ENCODE peak calls at places on chromosomes 4 and X, in nine cellular contexts. One of them, this sample, is unnamed.

GRCh38 chr4:182179105-182179504 is 64.1 kb upstream of the TENM3 start:
- DNase-seq in NB4: no peak
- DNase-seq in pulmonary artery endothelial cell: no peak
- DNase-seq in neural crest cell: no peak
- DNase-seq in foreskin keratinocyte: no peak
- DNase-seq in mesothelial cell of epicardium: no peak
- DNase-seq in T follicular helper cell: no peak
- DNase-seq in fibroblast of the aortic adventitia: peak
- DNase-seq in stimulated activated CD4-positive, alpha-beta T cell treated with anti-CD3 and anti-CD28 coated beads, Interleukin-4, amount 100 ng/mL, for 24 hours: no peak
- DNase-seq in this sample: no peak

GRCh38 chr4:74751247-74751646 is 43.1 kb downstream of the BTC start:
- DNase-seq in NB4: no peak
- DNase-seq in pulmonary artery endothelial cell: no peak
- DNase-seq in neural crest cell: no peak
- DNase-seq in foreskin keratinocyte: no peak
- DNase-seq in mesothelial cell of epicardium: no peak
- DNase-seq in T follicular helper cell: no peak
- DNase-seq in fibroblast of the aortic adventitia: no peak
- DNase-seq in stimulated activated CD4-positive, alpha-beta T cell treated with anti-CD3 and anti-CD28 coated beads, Interleukin-4, amount 100 ng/mL, for 24 hours: no peak
- DNase-seq in this sample: no peak

GRCh38 chr4:60962286-60962685 is 237.8 kb upstream of the ADGRL3 start:
- DNase-seq in NB4: peak
- DNase-seq in pulmonary artery endothelial cell: no peak
- DNase-seq in neural crest cell: no peak
- DNase-seq in foreskin keratinocyte: no peak
- DNase-seq in mesothelial cell of epicardium: no peak
- DNase-seq in T follicular helper cell: no peak
- DNase-seq in fibroblast of the aortic adventitia: no peak
- DNase-seq in stimulated activated CD4-positive, alpha-beta T cell treated with anti-CD3 and anti-CD28 coated beads, Interleukin-4, amount 100 ng/mL, for 24 hours: no peak
- DNase-seq in this sample: no peak

GRCh38 chr4:74764119-74764518 is 30.2 kb downstream of the BTC start:
- DNase-seq in NB4: no peak
- DNase-seq in pulmonary artery endothelial cell: no peak
- DNase-seq in neural crest cell: no peak
- DNase-seq in foreskin keratinocyte: no peak
- DNase-seq in mesothelial cell of epicardium: no peak
- DNase-seq in T follicular helper cell: no peak
- DNase-seq in fibroblast of the aortic adventitia: no peak
- DNase-seq in stimulated activated CD4-positive, alpha-beta T cell treated with anti-CD3 and anti-CD28 coated beads, Interleukin-4, amount 100 ng/mL, for 24 hours: no peak
- DNase-seq in this sample: no peak

GRCh38 chrX:56745019-56745418 is 16.0 kb downstream of the NBDY start:
- DNase-seq in NB4: peak
- DNase-seq in pulmonary artery endothelial cell: no peak
- DNase-seq in neural crest cell: no peak
- DNase-seq in foreskin keratinocyte: peak
- DNase-seq in mesothelial cell of epicardium: no peak
- DNase-seq in T follicular helper cell: no peak
- DNase-seq in fibroblast of the aortic adventitia: peak
- DNase-seq in stimulated activated CD4-positive, alpha-beta T cell treated with anti-CD3 and anti-CD28 coated beads, Interleukin-4, amount 100 ng/mL, for 24 hours: no peak
- DNase-seq in this sample: no peak

GRCh38 chr4:52250124-52250523 is 199.0 kb downstream of the SPATA18 start:
- DNase-seq in NB4: peak
- DNase-seq in pulmonary artery endothelial cell: no peak
- DNase-seq in neural crest cell: no peak
- DNase-seq in foreskin keratinocyte: no peak
- DNase-seq in mesothelial cell of epicardium: no peak
- DNase-seq in T follicular helper cell: no peak
- DNase-seq in fibroblast of the aortic adventitia: peak
- DNase-seq in stimulated activated CD4-positive, alpha-beta T cell treated with anti-CD3 and anti-CD28 coated beads, Interleukin-4, amount 100 ng/mL, for 24 hours: no peak
- DNase-seq in this sample: no peak

GRCh38 chr4:81621490-81621889 is 149.8 kb upstream of the RASGEF1B start:
- DNase-seq in NB4: no peak
- DNase-seq in pulmonary artery endothelial cell: no peak
- DNase-seq in neural crest cell: no peak
- DNase-seq in foreskin keratinocyte: no peak
- DNase-seq in mesothelial cell of epicardium: no peak
- DNase-seq in T follicular helper cell: no peak
- DNase-seq in fibroblast of the aortic adventitia: no peak
- DNase-seq in stimulated activated CD4-positive, alpha-beta T cell treated with anti-CD3 and anti-CD28 coated beads, Interleukin-4, amount 100 ng/mL, for 24 hours: no peak
- DNase-seq in this sample: no peak

GRCh38 chrX:138859421-138859820 is 147.9 kb upstream of the FGF13 start:
- DNase-seq in NB4: no peak
- DNase-seq in pulmonary artery endothelial cell: no peak
- DNase-seq in neural crest cell: no peak
- DNase-seq in foreskin keratinocyte: no peak
- DNase-seq in mesothelial cell of epicardium: no peak
- DNase-seq in T follicular helper cell: no peak
- DNase-seq in fibroblast of the aortic adventitia: peak
- DNase-seq in stimulated activated CD4-positive, alpha-beta T cell treated with anti-CD3 and anti-CD28 coated beads, Interleukin-4, amount 100 ng/mL, for 24 hours: no peak
- DNase-seq in this sample: no peak

GRCh38 chrX:148459343-148459742 is 41.1 kb upstream of the AFF2 start:
- DNase-seq in NB4: peak
- DNase-seq in pulmonary artery endothelial cell: no peak
- DNase-seq in neural crest cell: no peak
- DNase-seq in foreskin keratinocyte: no peak
- DNase-seq in mesothelial cell of epicardium: no peak
- DNase-seq in T follicular helper cell: no peak
- DNase-seq in fibroblast of the aortic adventitia: no peak
- DNase-seq in stimulated activated CD4-positive, alpha-beta T cell treated with anti-CD3 and anti-CD28 coated beads, Interleukin-4, amount 100 ng/mL, for 24 hours: no peak
- DNase-seq in this sample: no peak

GRCh38 chr4:10117424-10118354 is 1.1 kb upstream of the WDR1 start:
- DNase-seq in NB4: peak
- DNase-seq in pulmonary artery endothelial cell: no peak
- DNase-seq in neural crest cell: no peak
- DNase-seq in foreskin keratinocyte: no peak
- DNase-seq in mesothelial cell of epicardium: no peak
- DNase-seq in T follicular helper cell: no peak
- DNase-seq in fibroblast of the aortic adventitia: peak
- DNase-seq in stimulated activated CD4-positive, alpha-beta T cell treated with anti-CD3 and anti-CD28 coated beads, Interleukin-4, amount 100 ng/mL, for 24 hours: no peak
- DNase-seq in this sample: peak

GRCh38 chrX:9612146-9612505 is 147.3 kb downstream of the TBL1X start:
- DNase-seq in NB4: no peak
- DNase-seq in pulmonary artery endothelial cell: no peak
- DNase-seq in neural crest cell: no peak
- DNase-seq in foreskin keratinocyte: no peak
- DNase-seq in mesothelial cell of epicardium: no peak
- DNase-seq in T follicular helper cell: no peak
- DNase-seq in fibroblast of the aortic adventitia: no peak
- DNase-seq in stimulated activated CD4-positive, alpha-beta T cell treated with anti-CD3 and anti-CD28 coated beads, Interleukin-4, amount 100 ng/mL, for 24 hours: no peak
- DNase-seq in this sample: no peak

GRCh38 chr4:21512351-21512750 is 436.2 kb downstream of the KCNIP4 start:
- DNase-seq in NB4: peak
- DNase-seq in pulmonary artery endothelial cell: peak
- DNase-seq in neural crest cell: peak
- DNase-seq in foreskin keratinocyte: no peak
- DNase-seq in mesothelial cell of epicardium: no peak
- DNase-seq in T follicular helper cell: no peak
- DNase-seq in fibroblast of the aortic adventitia: peak
- DNase-seq in stimulated activated CD4-positive, alpha-beta T cell treated with anti-CD3 and anti-CD28 coated beads, Interleukin-4, amount 100 ng/mL, for 24 hours: no peak
- DNase-seq in this sample: no peak

GRCh38 chr4:2750719-2751605 is 5.2 kb downstream of the TNIP2 start:
- DNase-seq in NB4: no peak
- DNase-seq in pulmonary artery endothelial cell: no peak
- DNase-seq in neural crest cell: no peak
- DNase-seq in foreskin keratinocyte: no peak
- DNase-seq in mesothelial cell of epicardium: no peak
- DNase-seq in T follicular helper cell: no peak
- DNase-seq in fibroblast of the aortic adventitia: no peak
- DNase-seq in stimulated activated CD4-positive, alpha-beta T cell treated with anti-CD3 and anti-CD28 coated beads, Interleukin-4, amount 100 ng/mL, for 24 hours: no peak
- DNase-seq in this sample: no peak

GRCh38 chr4:20395160-20395773 is 143.6 kb downstream of the SLIT2 start:
- DNase-seq in NB4: peak
- DNase-seq in pulmonary artery endothelial cell: peak
- DNase-seq in neural crest cell: peak
- DNase-seq in foreskin keratinocyte: no peak
- DNase-seq in mesothelial cell of epicardium: no peak
- DNase-seq in T follicular helper cell: peak
- DNase-seq in fibroblast of the aortic adventitia: peak
- DNase-seq in stimulated activated CD4-positive, alpha-beta T cell treated with anti-CD3 and anti-CD28 coated beads, Interleukin-4, amount 100 ng/mL, for 24 hours: peak
- DNase-seq in this sample: no peak

GRCh38 chr4:20019310-20020015 is 232.2 kb upstream of the SLIT2 start:
- DNase-seq in NB4: no peak
- DNase-seq in pulmonary artery endothelial cell: no peak
- DNase-seq in neural crest cell: no peak
- DNase-seq in foreskin keratinocyte: peak
- DNase-seq in mesothelial cell of epicardium: no peak
- DNase-seq in T follicular helper cell: no peak
- DNase-seq in fibroblast of the aortic adventitia: peak
- DNase-seq in stimulated activated CD4-positive, alpha-beta T cell treated with anti-CD3 and anti-CD28 coated beads, Interleukin-4, amount 100 ng/mL, for 24 hours: no peak
- DNase-seq in this sample: no peak

GRCh38 chr4:114654607-114655006 is 56.0 kb downstream of the UGT8 start:
- DNase-seq in NB4: no peak
- DNase-seq in pulmonary artery endothelial cell: no peak
- DNase-seq in neural crest cell: no peak
- DNase-seq in foreskin keratinocyte: no peak
- DNase-seq in mesothelial cell of epicardium: no peak
- DNase-seq in T follicular helper cell: no peak
- DNase-seq in fibroblast of the aortic adventitia: no peak
- DNase-seq in stimulated activated CD4-positive, alpha-beta T cell treated with anti-CD3 and anti-CD28 coated beads, Interleukin-4, amount 100 ng/mL, for 24 hours: no peak
- DNase-seq in this sample: no peak

GRCh38 chrX:38594434-38594833 is 33.1 kb downstream of the TSPAN7 start:
- DNase-seq in NB4: no peak
- DNase-seq in pulmonary artery endothelial cell: no peak
- DNase-seq in neural crest cell: no peak
- DNase-seq in foreskin keratinocyte: no peak
- DNase-seq in mesothelial cell of epicardium: no peak
- DNase-seq in T follicular helper cell: no peak
- DNase-seq in fibroblast of the aortic adventitia: no peak
- DNase-seq in stimulated activated CD4-positive, alpha-beta T cell treated with anti-CD3 and anti-CD28 coated beads, Interleukin-4, amount 100 ng/mL, for 24 hours: no peak
- DNase-seq in this sample: no peak

GRCh38 chr4:153248641-153249198 is 44.5 kb downstream of the TRIM2 start:
- DNase-seq in NB4: no peak
- DNase-seq in pulmonary artery endothelial cell: no peak
- DNase-seq in neural crest cell: no peak
- DNase-seq in foreskin keratinocyte: no peak
- DNase-seq in mesothelial cell of epicardium: no peak
- DNase-seq in T follicular helper cell: no peak
- DNase-seq in fibroblast of the aortic adventitia: no peak
- DNase-seq in stimulated activated CD4-positive, alpha-beta T cell treated with anti-CD3 and anti-CD28 coated beads, Interleukin-4, amount 100 ng/mL, for 24 hours: no peak
- DNase-seq in this sample: no peak

GRCh38 chr4:42271096-42271495 is 118.6 kb upstream of the BEND4 start:
- DNase-seq in NB4: no peak
- DNase-seq in pulmonary artery endothelial cell: no peak
- DNase-seq in neural crest cell: no peak
- DNase-seq in foreskin keratinocyte: no peak
- DNase-seq in mesothelial cell of epicardium: no peak
- DNase-seq in T follicular helper cell: no peak
- DNase-seq in fibroblast of the aortic adventitia: no peak
- DNase-seq in stimulated activated CD4-positive, alpha-beta T cell treated with anti-CD3 and anti-CD28 coated beads, Interleukin-4, amount 100 ng/mL, for 24 hours: no peak
- DNase-seq in this sample: no peak

GRCh38 chrX:39728025-39728424 is 369.7 kb downstream of the BCOR start:
- DNase-seq in NB4: no peak
- DNase-seq in pulmonary artery endothelial cell: no peak
- DNase-seq in neural crest cell: no peak
- DNase-seq in foreskin keratinocyte: no peak
- DNase-seq in mesothelial cell of epicardium: no peak
- DNase-seq in T follicular helper cell: no peak
- DNase-seq in fibroblast of the aortic adventitia: peak
- DNase-seq in stimulated activated CD4-positive, alpha-beta T cell treated with anti-CD3 and anti-CD28 coated beads, Interleukin-4, amount 100 ng/mL, for 24 hours: no peak
- DNase-seq in this sample: no peak

GRCh38 chr4:1177274-1178141 is 5.1 kb upstream of the SPON2 start:
- DNase-seq in NB4: peak
- DNase-seq in pulmonary artery endothelial cell: no peak
- DNase-seq in neural crest cell: no peak
- DNase-seq in foreskin keratinocyte: peak
- DNase-seq in mesothelial cell of epicardium: no peak
- DNase-seq in T follicular helper cell: no peak
- DNase-seq in fibroblast of the aortic adventitia: no peak
- DNase-seq in stimulated activated CD4-positive, alpha-beta T cell treated with anti-CD3 and anti-CD28 coated beads, Interleukin-4, amount 100 ng/mL, for 24 hours: no peak
- DNase-seq in this sample: peak

GRCh38 chrX:154728791-154729190 is 22.1 kb downstream of the GAB3 start:
- DNase-seq in NB4: peak
- DNase-seq in pulmonary artery endothelial cell: no peak
- DNase-seq in neural crest cell: no peak
- DNase-seq in foreskin keratinocyte: no peak
- DNase-seq in mesothelial cell of epicardium: no peak
- DNase-seq in T follicular helper cell: no peak
- DNase-seq in fibroblast of the aortic adventitia: no peak
- DNase-seq in stimulated activated CD4-positive, alpha-beta T cell treated with anti-CD3 and anti-CD28 coated beads, Interleukin-4, amount 100 ng/mL, for 24 hours: no peak
- DNase-seq in this sample: no peak

GRCh38 chr4:47831026-47831689 is 6.7 kb downstream of the CORIN start:
- DNase-seq in NB4: no peak
- DNase-seq in pulmonary artery endothelial cell: no peak
- DNase-seq in neural crest cell: no peak
- DNase-seq in foreskin keratinocyte: no peak
- DNase-seq in mesothelial cell of epicardium: no peak
- DNase-seq in T follicular helper cell: no peak
- DNase-seq in fibroblast of the aortic adventitia: no peak
- DNase-seq in stimulated activated CD4-positive, alpha-beta T cell treated with anti-CD3 and anti-CD28 coated beads, Interleukin-4, amount 100 ng/mL, for 24 hours: no peak
- DNase-seq in this sample: no peak

GRCh38 chrX:79081895-79082512 is 62.5 kb upstream of the GPR174 start:
- DNase-seq in NB4: peak
- DNase-seq in pulmonary artery endothelial cell: no peak
- DNase-seq in neural crest cell: peak
- DNase-seq in foreskin keratinocyte: no peak
- DNase-seq in mesothelial cell of epicardium: no peak
- DNase-seq in T follicular helper cell: peak
- DNase-seq in fibroblast of the aortic adventitia: peak
- DNase-seq in stimulated activated CD4-positive, alpha-beta T cell treated with anti-CD3 and anti-CD28 coated beads, Interleukin-4, amount 100 ng/mL, for 24 hours: peak
- DNase-seq in this sample: no peak

GRCh38 chr4:157004279-157005161 is 32.9 kb upstream of the PDGFC start:
- DNase-seq in NB4: no peak
- DNase-seq in pulmonary artery endothelial cell: peak
- DNase-seq in neural crest cell: no peak
- DNase-seq in foreskin keratinocyte: no peak
- DNase-seq in mesothelial cell of epicardium: no peak
- DNase-seq in T follicular helper cell: no peak
- DNase-seq in fibroblast of the aortic adventitia: peak
- DNase-seq in stimulated activated CD4-positive, alpha-beta T cell treated with anti-CD3 and anti-CD28 coated beads, Interleukin-4, amount 100 ng/mL, for 24 hours: no peak
- DNase-seq in this sample: no peak

GRCh38 chr4:76772498-76773106 is 125.3 kb downstream of the SOWAHB start:
- DNase-seq in NB4: no peak
- DNase-seq in pulmonary artery endothelial cell: no peak
- DNase-seq in neural crest cell: no peak
- DNase-seq in foreskin keratinocyte: no peak
- DNase-seq in mesothelial cell of epicardium: no peak
- DNase-seq in T follicular helper cell: no peak
- DNase-seq in fibroblast of the aortic adventitia: peak
- DNase-seq in stimulated activated CD4-positive, alpha-beta T cell treated with anti-CD3 and anti-CD28 coated beads, Interleukin-4, amount 100 ng/mL, for 24 hours: no peak
- DNase-seq in this sample: no peak

GRCh38 chr4:117971406-117971805 is 62.9 kb upstream of the NDST3 start:
- DNase-seq in NB4: no peak
- DNase-seq in pulmonary artery endothelial cell: no peak
- DNase-seq in neural crest cell: no peak
- DNase-seq in foreskin keratinocyte: no peak
- DNase-seq in mesothelial cell of epicardium: no peak
- DNase-seq in T follicular helper cell: no peak
- DNase-seq in fibroblast of the aortic adventitia: no peak
- DNase-seq in stimulated activated CD4-positive, alpha-beta T cell treated with anti-CD3 and anti-CD28 coated beads, Interleukin-4, amount 100 ng/mL, for 24 hours: no peak
- DNase-seq in this sample: no peak

GRCh38 chr4:122894802-122895201 is 27.6 kb downstream of the NUDT6 start:
- DNase-seq in NB4: no peak
- DNase-seq in pulmonary artery endothelial cell: no peak
- DNase-seq in neural crest cell: no peak
- DNase-seq in foreskin keratinocyte: no peak
- DNase-seq in mesothelial cell of epicardium: no peak
- DNase-seq in T follicular helper cell: no peak
- DNase-seq in fibroblast of the aortic adventitia: no peak
- DNase-seq in stimulated activated CD4-positive, alpha-beta T cell treated with anti-CD3 and anti-CD28 coated beads, Interleukin-4, amount 100 ng/mL, for 24 hours: no peak
- DNase-seq in this sample: no peak

This sample was measured in naive thymus-derived CD8-positive, alpha-beta T cell.